ENCODE peak calls at places on chromosomes 3 and 15, in nine cellular contexts. One of them, this sample, is unnamed.

GRCh38 chr3:97720417-97720816 is 44.1 kb upstream of the ARL6 start:
- DNase-seq in cardiac muscle cell: no peak
- DNase-seq in heart right ventricle: no peak
- DNase-seq in ovary: no peak
- DNase-seq in fibroblast of lung: peak
- DNase-seq in adrenal gland: no peak
- DNase-seq in right atrium auricular region: no peak
- DNase-seq in uterus: no peak
- DNase-seq in RWPE1: no peak
- DNase-seq in this sample: no peak

GRCh38 chr3:56303508-56303907 is 164.8 kb downstream of the ERC2 start:
- DNase-seq in RWPE1: no peak
- DNase-seq in cardiac muscle cell: peak
- DNase-seq in uterus: no peak
- DNase-seq in ovary: no peak
- DNase-seq in heart right ventricle: no peak
- DNase-seq in fibroblast of lung: peak
- DNase-seq in adrenal gland: no peak
- DNase-seq in right atrium auricular region: no peak
- DNase-seq in this sample: no peak

GRCh38 chr15:29849716-29850115 is 27.4 kb upstream of the TJP1 start:
- DNase-seq in heart right ventricle: no peak
- DNase-seq in uterus: no peak
- DNase-seq in RWPE1: no peak
- DNase-seq in ovary: no peak
- DNase-seq in right atrium auricular region: no peak
- DNase-seq in cardiac muscle cell: no peak
- DNase-seq in fibroblast of lung: no peak
- DNase-seq in adrenal gland: no peak
- DNase-seq in this sample: no peak

GRCh38 chr15:41969851-41970431 is 2.4 kb downstream of the EHD4 start:
- DNase-seq in RWPE1: no peak
- DNase-seq in right atrium auricular region: no peak
- DNase-seq in adrenal gland: peak
- DNase-seq in uterus: no peak
- DNase-seq in heart right ventricle: no peak
- DNase-seq in ovary: no peak
- DNase-seq in fibroblast of lung: no peak
- DNase-seq in cardiac muscle cell: no peak
- DNase-seq in this sample: no peak

GRCh38 chr15:62841891-62842559 is 200.5 kb upstream of the TPM1 start:
- DNase-seq in heart right ventricle: peak
- DNase-seq in ovary: no peak
- DNase-seq in RWPE1: no peak
- DNase-seq in adrenal gland: no peak
- DNase-seq in cardiac muscle cell: no peak
- DNase-seq in fibroblast of lung: no peak
- DNase-seq in right atrium auricular region: no peak
- DNase-seq in uterus: no peak
- DNase-seq in this sample: no peak

GRCh38 chr15:50970524-50970923 is 62.0 kb downstream of the AP4E1 start:
- DNase-seq in right atrium auricular region: no peak
- DNase-seq in cardiac muscle cell: no peak
- DNase-seq in ovary: no peak
- DNase-seq in fibroblast of lung: no peak
- DNase-seq in heart right ventricle: no peak
- DNase-seq in RWPE1: no peak
- DNase-seq in adrenal gland: no peak
- DNase-seq in uterus: no peak
- DNase-seq in this sample: no peak

GRCh38 chr3:10173926-10174435 is 9.3 kb downstream of the IRAK2 start:
- DNase-seq in ovary: no peak
- DNase-seq in heart right ventricle: peak
- DNase-seq in uterus: peak
- DNase-seq in right atrium auricular region: peak
- DNase-seq in cardiac muscle cell: peak
- DNase-seq in RWPE1: no peak
- DNase-seq in fibroblast of lung: peak
- DNase-seq in adrenal gland: peak
- DNase-seq in this sample: peak

GRCh38 chr3:41159581-41160189 is 39.6 kb upstream of the CTNNB1 start:
- DNase-seq in right atrium auricular region: no peak
- DNase-seq in adrenal gland: no peak
- DNase-seq in heart right ventricle: no peak
- DNase-seq in RWPE1: peak
- DNase-seq in cardiac muscle cell: no peak
- DNase-seq in ovary: no peak
- DNase-seq in uterus: no peak
- DNase-seq in fibroblast of lung: no peak
- DNase-seq in this sample: no peak

GRCh38 chr3:156226676-156227420 is 106.5 kb downstream of the KCNAB1 start:
- DNase-seq in fibroblast of lung: no peak
- DNase-seq in adrenal gland: no peak
- DNase-seq in heart right ventricle: no peak
- DNase-seq in RWPE1: no peak
- DNase-seq in ovary: no peak
- DNase-seq in right atrium auricular region: no peak
- DNase-seq in uterus: no peak
- DNase-seq in cardiac muscle cell: no peak
- DNase-seq in this sample: no peak

GRCh38 chr3:109334572-109334971 is 2.8 kb downstream of the DPPA4 start:
- DNase-seq in uterus: no peak
- DNase-seq in heart right ventricle: no peak
- DNase-seq in ovary: no peak
- DNase-seq in cardiac muscle cell: no peak
- DNase-seq in right atrium auricular region: no peak
- DNase-seq in RWPE1: no peak
- DNase-seq in fibroblast of lung: no peak
- DNase-seq in adrenal gland: no peak
- DNase-seq in this sample: no peak

GRCh38 chr3:157086053-157086761 is 73.7 kb downstream of the CCNL1 start:
- DNase-seq in heart right ventricle: peak
- DNase-seq in fibroblast of lung: no peak
- DNase-seq in ovary: no peak
- DNase-seq in uterus: no peak
- DNase-seq in RWPE1: no peak
- DNase-seq in adrenal gland: no peak
- DNase-seq in cardiac muscle cell: no peak
- DNase-seq in right atrium auricular region: no peak
- DNase-seq in this sample: no peak

GRCh38 chr3:4497884-4498283 is 4.7 kb downstream of the ITPR1 start:
- DNase-seq in RWPE1: no peak
- DNase-seq in uterus: no peak
- DNase-seq in heart right ventricle: no peak
- DNase-seq in cardiac muscle cell: no peak
- DNase-seq in adrenal gland: no peak
- DNase-seq in fibroblast of lung: no peak
- DNase-seq in ovary: no peak
- DNase-seq in right atrium auricular region: no peak
- DNase-seq in this sample: no peak

GRCh38 chr3:116145613-116146012 is 299.7 kb downstream of the LSAMP start:
- DNase-seq in cardiac muscle cell: no peak
- DNase-seq in ovary: no peak
- DNase-seq in RWPE1: no peak
- DNase-seq in uterus: no peak
- DNase-seq in adrenal gland: no peak
- DNase-seq in fibroblast of lung: no peak
- DNase-seq in heart right ventricle: no peak
- DNase-seq in right atrium auricular region: no peak
- DNase-seq in this sample: no peak

GRCh38 chr3:126487151-126487771 is 11.6 kb upstream of the ZXDC start:
- DNase-seq in heart right ventricle: no peak
- DNase-seq in uterus: peak
- DNase-seq in ovary: no peak
- DNase-seq in adrenal gland: peak
- DNase-seq in RWPE1: peak
- DNase-seq in right atrium auricular region: no peak
- DNase-seq in fibroblast of lung: no peak
- DNase-seq in cardiac muscle cell: peak
- DNase-seq in this sample: no peak

GRCh38 chr3:48625600-48625999 is 4.0 kb upstream of the TMEM89 start:
- DNase-seq in adrenal gland: no peak
- DNase-seq in fibroblast of lung: no peak
- DNase-seq in ovary: no peak
- DNase-seq in right atrium auricular region: no peak
- DNase-seq in cardiac muscle cell: no peak
- DNase-seq in uterus: no peak
- DNase-seq in heart right ventricle: no peak
- DNase-seq in RWPE1: no peak
- DNase-seq in this sample: no peak

GRCh38 chr3:18019178-18019530 is 276.7 kb upstream of the TBC1D5 start:
- DNase-seq in fibroblast of lung: no peak
- DNase-seq in adrenal gland: no peak
- DNase-seq in ovary: no peak
- DNase-seq in cardiac muscle cell: no peak
- DNase-seq in right atrium auricular region: no peak
- DNase-seq in RWPE1: no peak
- DNase-seq in uterus: no peak
- DNase-seq in heart right ventricle: no peak
- DNase-seq in this sample: no peak

GRCh38 chr3:9102240-9102841 is 139.1 kb upstream of the RAD18 start:
- DNase-seq in uterus: no peak
- DNase-seq in adrenal gland: no peak
- DNase-seq in RWPE1: no peak
- DNase-seq in heart right ventricle: no peak
- DNase-seq in right atrium auricular region: no peak
- DNase-seq in ovary: no peak
- DNase-seq in fibroblast of lung: no peak
- DNase-seq in cardiac muscle cell: no peak
- DNase-seq in this sample: no peak
- H3K27ac ChIP-seq in uterus: no peak
- H3K27ac ChIP-seq in adrenal gland: no peak
- H3K27ac ChIP-seq in RWPE1: no peak
- H3K27ac ChIP-seq in heart right ventricle: no peak
- H3K27ac ChIP-seq in right atrium auricular region: no peak
- H3K27ac ChIP-seq in ovary: no peak
- H3K27ac ChIP-seq in fibroblast of lung: no peak
- H3K27ac ChIP-seq in cardiac muscle cell: peak
- H3K27ac ChIP-seq in this sample: no peak

DNA sequence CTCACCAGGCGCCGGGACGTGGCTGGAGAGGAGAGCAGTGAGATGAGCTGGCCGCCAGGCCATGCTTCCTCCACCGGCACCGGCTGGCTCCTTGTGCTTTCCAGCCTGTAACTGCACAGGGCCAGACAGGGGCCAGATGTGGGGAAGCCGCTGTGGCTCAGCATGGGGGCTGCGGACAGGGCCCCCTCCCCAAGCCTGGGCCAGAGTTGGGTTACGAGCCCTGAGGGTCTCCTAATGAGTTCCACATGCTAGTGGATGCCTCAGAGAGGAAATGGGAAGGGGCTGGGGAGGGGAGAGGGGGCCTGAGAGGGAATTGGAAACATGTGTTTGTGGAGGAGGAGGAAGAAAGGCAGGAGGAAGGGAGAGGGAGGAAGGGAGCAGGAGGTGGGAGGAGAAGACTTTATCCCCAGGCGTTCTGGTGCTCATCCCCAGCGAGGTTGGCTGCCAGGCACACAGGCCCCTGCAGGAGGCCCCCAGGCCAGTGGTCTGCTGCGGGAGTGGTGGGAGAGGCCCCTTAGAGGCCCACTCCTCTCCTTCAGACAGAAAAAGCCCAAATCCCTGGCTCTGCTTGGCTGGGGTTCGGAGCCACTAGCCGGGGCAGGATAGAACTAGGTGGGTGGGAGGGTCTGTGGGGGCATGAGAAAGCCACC is 11.8 kb upstream of the DUSP7 start:
- DNase-seq in ovary: no peak
- DNase-seq in cardiac muscle cell: peak
- DNase-seq in RWPE1: no peak
- DNase-seq in heart right ventricle: no peak
- DNase-seq in right atrium auricular region: no peak
- DNase-seq in fibroblast of lung: no peak
- DNase-seq in uterus: no peak
- DNase-seq in adrenal gland: no peak
- DNase-seq in this sample: no peak
- H3K27ac ChIP-seq in ovary: peak
- H3K27ac ChIP-seq in cardiac muscle cell: peak
- H3K27ac ChIP-seq in RWPE1: peak
- H3K27ac ChIP-seq in heart right ventricle: no peak
- H3K27ac ChIP-seq in right atrium auricular region: no peak
- H3K27ac ChIP-seq in fibroblast of lung: no peak
- H3K27ac ChIP-seq in uterus: peak
- H3K27ac ChIP-seq in adrenal gland: no peak
- H3K27ac ChIP-seq in this sample: no peak

GRCh38 chr3:32325957-32326356 is 65.7 kb upstream of the CMTM7 start:
- DNase-seq in ovary: no peak
- DNase-seq in RWPE1: peak
- DNase-seq in uterus: no peak
- DNase-seq in adrenal gland: peak
- DNase-seq in heart right ventricle: no peak
- DNase-seq in right atrium auricular region: no peak
- DNase-seq in fibroblast of lung: peak
- DNase-seq in cardiac muscle cell: peak
- DNase-seq in this sample: no peak
- H3K27ac ChIP-seq in ovary: no peak
- H3K27ac ChIP-seq in RWPE1: no peak
- H3K27ac ChIP-seq in uterus: no peak
- H3K27ac ChIP-seq in adrenal gland: no peak
- H3K27ac ChIP-seq in heart right ventricle: no peak
- H3K27ac ChIP-seq in right atrium auricular region: no peak
- H3K27ac ChIP-seq in fibroblast of lung: no peak
- H3K27ac ChIP-seq in cardiac muscle cell: no peak
- H3K27ac ChIP-seq in this sample: no peak

DNA sequence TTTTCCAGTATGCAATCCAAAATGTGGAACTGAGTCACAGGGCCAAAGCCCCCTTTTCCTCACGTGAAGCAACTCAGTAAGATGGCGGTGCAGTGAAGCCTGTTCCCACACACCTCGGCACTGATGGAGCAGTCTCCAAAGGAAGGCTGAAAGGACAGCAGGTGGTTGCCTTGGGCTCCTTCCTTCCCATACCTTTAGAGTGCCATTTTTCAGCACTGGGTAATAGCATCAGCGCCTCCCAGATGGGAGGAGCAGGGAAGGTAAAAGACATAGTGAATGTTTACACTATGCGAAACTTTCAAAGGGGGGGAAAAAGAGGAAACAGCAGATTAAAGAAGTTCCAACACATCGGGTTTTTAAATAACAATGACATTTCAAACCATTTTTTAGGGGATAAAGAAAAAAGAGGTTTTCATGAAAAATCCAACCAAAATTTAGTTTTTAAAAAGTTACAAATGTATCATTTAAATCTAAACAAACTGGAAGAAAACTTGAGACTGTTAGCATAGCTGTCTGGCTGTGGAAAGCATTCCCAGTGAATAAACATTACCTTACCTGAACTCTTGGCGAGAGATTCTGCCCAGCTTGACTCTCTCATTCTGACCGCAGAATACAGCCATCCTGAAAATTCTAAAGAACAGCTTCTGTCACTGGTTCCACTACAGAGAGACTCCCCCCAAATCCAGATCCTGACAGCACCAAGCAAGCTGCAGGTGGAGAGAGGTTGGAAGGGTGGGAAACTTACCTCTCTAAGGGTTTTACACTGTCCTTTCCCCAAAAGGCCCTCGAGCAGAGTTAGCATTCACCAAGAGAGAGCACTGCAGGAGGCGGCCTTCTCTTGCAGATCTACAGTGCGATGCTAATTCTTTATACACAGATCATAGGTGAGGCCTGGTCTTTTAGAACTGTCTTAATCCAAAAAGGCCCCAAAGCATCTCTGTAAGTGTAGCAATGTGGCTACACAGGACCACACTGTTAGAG is 32.6 kb downstream of the ABCC5 start:
- DNase-seq in uterus: no peak
- DNase-seq in heart right ventricle: no peak
- DNase-seq in fibroblast of lung: no peak
- DNase-seq in cardiac muscle cell: no peak
- DNase-seq in RWPE1: no peak
- DNase-seq in adrenal gland: no peak
- DNase-seq in right atrium auricular region: no peak
- DNase-seq in ovary: no peak
- DNase-seq in this sample: no peak
- H3K27ac ChIP-seq in uterus: no peak
- H3K27ac ChIP-seq in heart right ventricle: no peak
- H3K27ac ChIP-seq in fibroblast of lung: no peak
- H3K27ac ChIP-seq in cardiac muscle cell: no peak
- H3K27ac ChIP-seq in RWPE1: no peak
- H3K27ac ChIP-seq in adrenal gland: no peak
- H3K27ac ChIP-seq in right atrium auricular region: no peak
- H3K27ac ChIP-seq in ovary: no peak
- H3K27ac ChIP-seq in this sample: no peak